ENCODE peak calls at places on chromosomes 11 and 22, in five cellular contexts. A, I, T, J and O are unnamed samples.

GRCh38 chr11:124865902-124866851 is 945 bp downstream of the ROBO3 start:
- DNase-seq in J (peak; percentile 91), T (no peak), I (no peak), A (peak; percentile 69), O (peak; percentile 24)

GRCh38 chr11:1289211-1289935 is 20.1 kb downstream of the TOLLIP start:
- DNase-seq in J (no peak), A (no peak), I (no peak), T (no peak), O (no peak)

GRCh38 chr11:75813622-75814039 is 1.4 kb upstream of the UVRAG start:
- DNase-seq in A (no peak), T (no peak), I (no peak), J (no peak), O (no peak)

GRCh38 chr11:108853864-108854263 is 189.0 kb downstream of the DDX10 start:
- DNase-seq in T (peak; percentile 15), I (no peak), J (no peak), A (peak; percentile 32), O (no peak)

GRCh38 chr11:34653851-34654490 is 33.1 kb downstream of the EHF start:
- DNase-seq in J (no peak), A (no peak), T (peak; percentile 87), I (no peak), O (peak; percentile 31)

GRCh38 chr11:1963864-1964263 is 16.7 kb downstream of the MRPL23 start:
- DNase-seq in A (no peak), I (no peak), T (no peak), J (no peak), O (no peak)

GRCh38 chr11:116062129-116062525 is 557.9 kb upstream of the CADM1 start:
- DNase-seq in A (no peak), J (no peak), T (no peak), I (no peak), O (no peak)

GRCh38 chr11:1153951-1154487 is 3.7 kb upstream of the MUC5AC start:
- DNase-seq in J (peak; percentile 31), I (no peak), A (no peak), T (no peak), O (no peak)

GRCh38 chr11:36019722-36020121 is 75.9 kb downstream of the LDLRAD3 start:
- DNase-seq in I (no peak), T (no peak), J (no peak), A (no peak), O (no peak)

DNA sequence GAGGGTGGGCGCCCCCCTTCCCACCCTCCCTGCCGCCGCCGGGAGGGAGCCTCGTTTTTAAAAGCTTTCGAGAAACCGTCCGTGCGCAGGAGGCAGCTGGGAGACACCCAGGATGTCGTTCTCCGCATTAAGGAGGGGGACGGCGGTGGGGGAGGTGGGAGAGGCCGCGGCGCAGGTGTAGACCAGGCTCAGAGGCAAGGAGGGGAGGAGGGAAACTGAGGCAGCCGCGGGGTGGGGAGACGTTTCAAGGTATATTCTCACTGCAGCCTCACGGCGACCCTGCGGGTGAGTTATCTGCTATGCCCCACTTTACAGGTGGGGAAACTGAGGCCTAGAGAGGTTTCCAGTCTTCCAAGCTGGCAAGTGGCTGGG is 42.7 kb downstream of the CYTH4 start:
- DNase-seq in J (no peak), A (no peak), I (no peak), T (no peak), O (no peak)
- H3K4me3 ChIP-seq in J (no peak overlapping the region), A (peak overlapping the region; percentile 63), I (no peak overlapping the region), T (peak overlapping the region; percentile 9), O (no peak overlapping the region)

DNA sequence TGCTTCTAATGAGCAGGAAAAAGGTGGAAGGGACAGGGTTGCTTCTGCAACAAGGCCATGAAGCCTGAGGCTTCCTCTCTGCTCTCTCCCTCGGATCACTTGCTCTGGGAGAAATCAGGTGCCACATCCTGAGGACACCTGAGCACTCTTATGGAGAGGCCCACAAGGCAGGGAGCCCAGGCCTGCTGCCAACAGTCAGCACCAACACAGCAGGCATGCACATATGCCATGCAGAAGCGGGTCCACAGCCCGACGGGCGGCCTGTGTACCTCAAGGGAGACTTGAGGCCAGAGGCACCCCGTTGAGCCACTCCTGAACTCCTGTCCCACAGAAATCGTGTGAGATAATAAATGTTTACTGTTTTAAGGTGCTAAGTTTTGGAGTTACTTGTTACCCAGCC is 9.5 kb downstream of the TTLL12 start:
- DNase-seq in A (no peak), T (no peak), I (no peak), J (no peak), O (no peak)
- TF ChIP-seq POLR2AphosphoS5 in A (no peak), T (no peak), I (no peak), J (no peak), O (no peak)

GRCh38 chr22:49291169-49291568 is 536.5 kb downstream of the BRD1 start:
- DNase-seq in A (no peak), I (peak; percentile 81), T (no peak), J (no peak), O (no peak)

GRCh38 chr22:49292909-49293308 is 534.8 kb downstream of the BRD1 start:
- DNase-seq in J (no peak), T (no peak), A (no peak), I (peak; percentile 74), O (no peak)

GRCh38 chr22:49290286-49290685 is 537.4 kb downstream of the BRD1 start:
- DNase-seq in T (no peak), I (no peak), J (no peak), A (no peak), O (no peak)

GRCh38 chr22:49290711-49291110 is 537.0 kb downstream of the BRD1 start:
- DNase-seq in J (no peak), I (peak; percentile 46), A (no peak), T (no peak), O (no peak)

DNA sequence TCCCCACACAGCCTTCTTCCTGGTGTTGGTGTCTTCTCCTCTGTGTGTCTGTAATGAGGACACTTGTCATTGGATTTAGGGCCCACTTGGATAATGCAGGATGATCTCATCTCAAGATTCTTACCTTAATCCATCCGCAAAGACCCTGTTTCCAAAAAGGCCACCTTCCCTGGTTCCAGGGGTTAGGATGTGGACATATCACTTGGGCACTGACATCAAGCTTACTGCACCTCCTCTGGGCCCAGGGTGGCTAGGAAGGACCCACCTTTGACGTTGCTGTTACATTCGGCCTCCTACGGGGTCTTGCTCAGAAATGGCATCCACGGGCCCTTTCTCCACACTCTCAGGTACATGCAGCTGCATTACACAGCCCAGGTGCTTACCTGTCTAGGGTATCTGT is 535.9 kb downstream of the BRD1 start:
- DNase-seq in T (no peak), I (peak; percentile 64), J (no peak), A (no peak), O (no peak)
- H3K27me3 ChIP-seq in T (peaks cover 5% of the 10 kb centered on the region), I (no peaks in the 10 kb centered on the region), J (peaks cover 12% of the 10 kb centered on the region), A (no peaks in the 10 kb centered on the region), O (no peaks in the 10 kb centered on the region)

DNA sequence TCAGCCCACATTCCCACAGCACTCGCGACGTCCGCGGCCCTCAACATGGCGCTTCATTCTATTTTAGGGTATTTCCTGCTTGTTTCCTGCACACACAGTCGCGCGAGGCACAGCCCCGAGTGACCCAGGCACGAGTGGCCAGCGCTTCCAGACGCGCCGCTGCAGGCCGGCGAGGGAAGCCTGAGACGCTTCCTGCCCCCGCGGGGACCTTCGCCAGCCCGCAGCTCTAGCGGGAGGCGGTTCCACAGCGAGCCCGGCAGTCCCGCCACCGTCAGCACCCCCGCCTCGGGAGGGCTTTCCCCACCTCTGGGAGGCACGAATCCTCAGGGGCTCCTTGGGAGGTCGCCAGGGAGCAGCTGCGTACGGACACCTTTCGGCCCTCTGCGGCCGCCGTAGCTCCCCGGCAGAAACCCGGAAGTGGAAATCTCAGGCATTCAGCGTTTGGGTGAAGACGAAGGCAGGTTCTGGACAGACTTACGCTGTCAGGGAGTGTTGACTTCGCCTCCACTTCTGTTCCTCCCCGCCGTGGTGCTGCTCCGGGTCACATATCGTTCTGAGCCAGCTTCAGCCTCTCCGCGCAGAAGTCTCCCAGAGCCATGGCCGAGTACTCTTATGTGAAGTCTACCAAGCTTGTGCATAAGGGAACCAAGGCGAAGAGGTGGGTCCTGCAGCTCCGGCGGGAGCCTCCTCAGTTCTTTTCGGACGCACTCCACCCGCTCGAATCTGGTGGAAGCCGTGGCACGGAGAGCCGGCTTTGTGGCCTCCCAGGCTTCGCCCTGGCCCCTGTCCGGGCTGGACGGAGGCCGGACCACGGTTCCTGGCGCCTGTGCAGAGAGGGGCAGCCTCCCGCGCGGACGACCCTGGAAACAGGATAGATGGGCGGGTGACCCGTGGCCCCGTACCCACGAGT is 2925.9 kb upstream of the OR11H1 start:
- DNase-seq in I (no peak), A (no peak), T (no peak), J (peak; percentile 85), O (no peak)
- H3K4me3 ChIP-seq in I (peak overlapping the region; percentile 4), A (no peak overlapping the region), T (no peak overlapping the region), J (peak overlapping the region; percentile 64), O (no peak overlapping the region)

GRCh38 chr22:44402196-44403111 is 89.7 kb upstream of the SHISAL1 start:
- DNase-seq in A (no peak), I (no peak), J (peak; percentile 11), T (no peak), O (no peak)
- TF ChIP-seq POLR2AphosphoS5 in A (no peak), I (no peak), J (no peak), T (no peak), O (no peak)

GRCh38 chr11:64299847-64300648 is at the start of gene CATSPERZ:
- DNase-seq in I (no peak), A (peak; percentile 81), T (no peak), J (no peak), O (no peak)
- H3K27me3 ChIP-seq in I (no peaks in the 10 kb centered on the region), A (peaks cover 83% of the 10 kb centered on the region), T (peaks cover 5% of the 10 kb centered on the region), J (peaks cover 5% of the 10 kb centered on the region), O (peaks cover 56% of the 10 kb centered on the region)

GRCh38 chr22:20272174-20272573 is 4.1 kb upstream of the RTN4R start:
- DNase-seq in I (no peak), T (no peak), J (no peak), A (no peak), O (no peak)
- H3K4me3 ChIP-seq in I (no peak overlapping the region), T (no peak overlapping the region), J (no peak overlapping the region), A (no peak overlapping the region), O (no peak overlapping the region)

GRCh38 chr11:65576232-65576866 is 496 bp downstream of the EHBP1L1 start:
- DNase-seq in J (no peak), I (no peak), T (no peak), A (no peak), O (no peak)

GRCh38 chr11:65578134-65578533 is 2.3 kb downstream of the EHBP1L1 start:
- DNase-seq in J (no peak), T (no peak), A (no peak), I (no peak), O (no peak)

GRCh38 chr11:65578667-65579066 is 2.8 kb downstream of the EHBP1L1 start:
- DNase-seq in A (no peak), J (no peak), T (no peak), I (no peak), O (no peak)

GRCh38 chr11:65576867-65577755 is 1.3 kb downstream of the EHBP1L1 start:
- DNase-seq in J (no peak), T (no peak), I (no peak), A (no peak), O (peak; percentile 78)

GRCh38 chr11:65577756-65578109 is 1.9 kb downstream of the EHBP1L1 start:
- DNase-seq in I (no peak), T (no peak), A (no peak), J (no peak), O (no peak)
- TF ChIP-seq POLR2AphosphoS5 in I (no peak), T (no peak), A (no peak), J (no peak), O (no peak)

GRCh38 chr11:44404736-44405395 is 94.9 kb upstream of the ALX4 start:
- DNase-seq in J (no peak), A (no peak), T (no peak), I (no peak), O (no peak)
- H3K27me3 ChIP-seq in J (peaks cover 3% of the 10 kb centered on the region), A (no peaks in the 10 kb centered on the region), T (no peaks in the 10 kb centered on the region), I (no peaks in the 10 kb centered on the region), O (no peaks in the 10 kb centered on the region)